ENCODE peak calls at places on chromosomes 12 and 14, in five cellular contexts. T is SK-N-SH, X is HepG2, U is PC-3, O is mesendoderm. R is an unnamed sample. For H3K27me3, the result is how much of the 10 kb centered on the place peaks cover.

GRCh38 chr12:132106921-132107320 is 37.2 kb downstream of the DDX51 start:
- DNase-seq in T (no peak), X (no peak), U (peak), O (no peak), R (peak)

GRCh38 chr12:119695034-119695433 is 27.1 kb downstream of the PRKAB1 start:
- DNase-seq in T (peak), X (peak), U (peak), O (peak), R (peak)

GRCh38 chr12:128644664-128645296 is 179.0 kb downstream of the SLC15A4 start:
- DNase-seq in T (peak), X (peak), U (peak), O (peak), R (peak)

GRCh38 chr12:54991992-54992377 is 7.4 kb upstream of the TESPA1 start:
- DNase-seq in T (no peak), X (no peak), U (no peak), O (no peak), R (no peak)

GRCh38 chr12:122830517-122831214 is 4.6 kb upstream of the HIP1R start:
- DNase-seq in T (no peak), X (no peak), U (peak), O (peak), R (no peak)

GRCh38 chr12:27686147-27686546 is 10.1 kb upstream of the REP15 start:
- DNase-seq in T (no peak), X (no peak), U (no peak), O (no peak), R (no peak)

GRCh38 chr14:60722163-60722835 is 1.9 kb downstream of the SIX4 start:
- DNase-seq in T (peak), X (peak), U (peak), O (peak), R (peak)

GRCh38 chr12:103737881-103738280 is 103.2 kb downstream of the NT5DC3 start:
- DNase-seq in T (no peak), X (no peak), U (no peak), O (no peak), R (no peak)

DNA sequence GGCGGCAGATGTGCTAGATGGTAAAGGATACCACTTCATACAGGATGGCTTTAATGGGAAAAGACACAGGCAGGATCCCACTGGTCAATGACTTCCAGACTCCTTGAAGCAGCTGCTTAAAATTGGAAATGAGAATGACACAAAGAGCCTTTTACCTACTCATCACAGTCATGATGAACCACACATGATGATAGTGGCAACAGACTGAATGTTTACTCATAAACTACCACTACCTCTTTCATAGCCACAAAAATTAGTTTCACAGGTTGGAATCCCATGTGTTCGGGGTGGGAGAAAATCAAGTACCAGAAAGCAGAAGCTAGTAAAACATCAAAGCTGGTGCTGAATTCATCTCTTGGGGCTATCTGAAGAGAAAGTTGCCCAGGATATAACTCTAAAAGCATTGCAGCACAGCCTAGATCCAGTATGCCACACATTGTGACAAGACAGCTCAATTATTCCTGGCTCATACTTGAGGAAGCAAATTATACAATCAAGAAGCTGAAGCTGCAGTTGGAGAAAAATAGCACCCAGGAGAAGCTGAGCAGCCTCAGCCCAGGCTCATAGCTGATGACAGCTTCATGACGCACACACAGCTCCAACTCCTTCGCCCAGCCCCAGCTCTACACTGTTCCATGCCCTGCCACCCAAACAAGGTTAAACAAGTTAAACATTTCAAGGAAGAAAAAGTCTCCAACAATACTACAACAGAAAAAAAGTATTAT is 29.0 kb upstream of the C12orf50 start:
- DNase-seq in T (no peak), X (no peak), U (no peak), O (no peak), R (no peak)
- H3K9ac ChIP-seq in T (no peak), X (no peak), U (no peak), O (no peak), R (no peak)

DNA sequence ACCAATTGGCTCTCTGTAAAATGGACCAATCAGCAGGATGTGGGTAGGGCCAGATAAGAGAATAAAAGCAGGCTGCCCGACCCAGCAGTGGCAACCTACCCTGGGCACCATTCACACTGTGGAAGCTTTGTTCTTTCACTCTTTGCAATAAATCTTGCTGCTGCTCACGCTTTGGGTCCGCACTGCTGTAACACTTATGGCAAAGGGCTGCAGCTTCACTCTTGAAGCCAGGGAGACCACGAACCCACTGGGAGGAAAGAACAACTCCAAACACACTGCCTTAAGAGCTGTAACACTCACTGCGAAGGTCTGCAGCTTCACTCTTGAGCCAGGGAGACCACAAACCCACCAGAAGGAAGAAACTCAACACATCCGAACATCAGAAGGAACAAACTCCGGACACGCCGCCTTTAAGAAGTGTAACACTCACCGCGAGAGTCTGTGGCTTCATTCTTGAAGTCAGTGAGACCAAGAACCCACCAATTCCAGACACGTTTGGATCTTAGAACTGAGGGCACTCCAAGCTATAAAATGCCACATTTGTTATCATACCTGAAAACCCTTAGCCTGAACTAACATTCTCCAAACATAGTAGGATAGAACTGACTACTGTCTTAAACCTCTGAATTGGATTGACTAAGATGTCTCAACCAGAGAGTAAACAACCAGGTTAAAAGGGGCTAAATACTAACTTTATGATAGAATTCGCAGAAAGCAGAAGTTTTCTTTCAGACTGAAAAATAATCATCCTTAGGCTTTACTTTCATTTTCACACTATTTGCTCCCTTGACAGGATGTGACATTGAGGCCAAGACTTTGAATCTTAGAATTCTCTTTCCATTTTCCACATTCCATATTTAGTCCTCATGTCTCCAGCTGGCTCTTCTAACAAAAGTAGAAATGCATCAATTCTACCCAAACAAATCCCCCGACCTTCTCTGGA is 33.6 kb downstream of the CDKL1 start:
- DNase-seq in T (no peak), X (no peak), U (no peak), O (no peak), R (no peak)
- H3K27ac ChIP-seq in T (no peak), X (no peak), U (no peak), O (no peak), R (no peak)

GRCh38 chr14:22928237-22929103 is 706 bp downstream of the PRMT5 start:
- DNase-seq in T (no peak), X (no peak), U (peak), O (no peak), R (no peak)

GRCh38 chr14:22925513-22925912 is 3.7 kb downstream of the PRMT5 start:
- DNase-seq in T (no peak), X (no peak), U (no peak), O (no peak), R (no peak)

GRCh38 chr14:22926316-22926715 is 2.9 kb downstream of the PRMT5 start:
- DNase-seq in T (no peak), X (no peak), U (peak), O (no peak), R (no peak)

GRCh38 chr14:22929848-22930364 is 730 bp upstream of the PRMT5 start:
- DNase-seq in T (no peak), X (no peak), U (no peak), O (no peak), R (no peak)

GRCh38 chr14:22929104-22929847 is at the start of gene PRMT5:
- DNase-seq in T (peak), X (peak), U (peak), O (peak), R (peak)
- H3K27me3 ChIP-seq in T (under half), X (under half), U (under half), O (under half), R (under half)

GRCh38 chr12:89346741-89347324 is 5.5 kb downstream of the DUSP6 start:
- DNase-seq in T (no peak), X (peak), U (peak), O (peak), R (peak)
- H3K9ac ChIP-seq in T (no peak), X (no peak), U (no peak), O (peak), R (no peak)

GRCh38 chr12:8890313-8891084 is 23.8 kb upstream of the PHC1 start:
- DNase-seq in T (peak), X (peak), U (peak), O (peak), R (peak)
- H3K27ac ChIP-seq in T (no peak), X (no peak), U (no peak), O (no peak), R (no peak)